ENCODE peak calls at places on chromosomes 6 and 20, in six cellular contexts. V is breast epithelium, B is brain microvascular endothelial cell, M is lower lobe of right lung, O is right cardiac atrium, U is H1. P is an unnamed sample.
A peak's percentile ranks its signal among the peaks of the same experiment; 100 is the strongest.

GRCh38 chr6:155528982-155529453 is 73.4 kb upstream of the NOX3 start:
- DNase-seq in U (no peak), V (no peak), O (no peak), M (no peak), B (peak; percentile 96), P (no peak)

GRCh38 chr6:42236680-42237473 is 19.2 kb upstream of the MRPS10 start:
- DNase-seq in O (no peak), B (no peak), U (no peak), V (no peak), M (no peak), P (no peak)

GRCh38 chr6:79227445-79227844 is 7.0 kb downstream of the HMGN3 start:
- DNase-seq in B (no peak), O (no peak), V (no peak), U (no peak), M (no peak), P (no peak)

GRCh38 chr6:6758915-6759654 is 170.6 kb downstream of the LY86 start:
- DNase-seq in M (no peak), B (peak; percentile 48), V (no peak), U (peak; percentile 74), O (peak; percentile 66), P (peak; percentile 12)

GRCh38 chr6:107977283-107977682 is 19.3 kb upstream of the SEC63 start:
- DNase-seq in M (no peak), B (peak; percentile 18), O (no peak), U (no peak), V (no peak), P (no peak)

GRCh38 chr6:90868256-90868655 is 281.4 kb upstream of the MAP3K7 start:
- DNase-seq in U (no peak), M (no peak), B (no peak), V (no peak), O (no peak), P (no peak)

GRCh38 chr6:149230729-149231434 is 86.6 kb upstream of the TAB2 start:
- DNase-seq in O (no peak), B (no peak), V (no peak), M (no peak), U (no peak), P (no peak)

GRCh38 chr6:105596284-105596755 is 193.4 kb upstream of the PREP start:
- DNase-seq in U (no peak), M (no peak), B (peak; percentile 83), O (no peak), V (no peak), P (no peak)

GRCh38 chr6:21064716-21065340 is 528.7 kb upstream of the SOX4 start:
- DNase-seq in V (no peak), B (no peak), U (no peak), M (no peak), O (no peak), P (no peak)

GRCh38 chr6:155212106-155212505 is 51.7 kb upstream of the CLDN20 start:
- DNase-seq in O (no peak), M (no peak), V (no peak), B (no peak), U (no peak), P (no peak)

GRCh38 chr20:5696011-5696559 is 54.1 kb upstream of the SHLD1 start:
- DNase-seq in U (no peak), M (no peak), B (peak; percentile 92), V (no peak), O (peak; percentile 67), P (no peak)

GRCh38 chr6:41176189-41176588 is 13.3 kb upstream of the TREM2 start:
- DNase-seq in B (no peak), V (no peak), M (no peak), O (no peak), U (no peak), P (no peak)

GRCh38 chr6:129608886-129609540 is 101.0 kb downstream of the ARHGAP18 start:
- DNase-seq in B (no peak), V (no peak), U (no peak), M (no peak), O (no peak), P (no peak)

GRCh38 chr20:21182832-21183563 is 57.1 kb downstream of the KIZ start:
- DNase-seq in M (no peak), V (no peak), B (peak; percentile 64), U (no peak), O (no peak), P (no peak)

GRCh38 chr6:119264854-119265397 is 84.6 kb downstream of the MAN1A1 start:
- DNase-seq in O (no peak), B (no peak), V (no peak), U (no peak), M (no peak), P (no peak)

GRCh38 chr6:24621626-24622360 is 24.2 kb downstream of the KIAA0319 start:
- DNase-seq in B (no peak), U (no peak), M (no peak), O (no peak), V (no peak), P (no peak)

GRCh38 chr20:57957397-57958049 is 247.7 kb upstream of the PMEPA1 start:
- DNase-seq in U (no peak), O (no peak), B (peak; percentile 34), V (no peak), M (no peak), P (no peak)

GRCh38 chr6:166651408-166651807 is 24.4 kb upstream of the RPS6KA2 start:
- DNase-seq in M (no peak), B (no peak), O (no peak), U (no peak), V (no peak), P (no peak)

GRCh38 chr6:144601221-144601620 is 316.1 kb downstream of the UTRN start:
- DNase-seq in B (no peak), V (no peak), M (no peak), O (no peak), U (no peak), P (no peak)

GRCh38 chr20:53819973-53820451 is 226.4 kb upstream of the ZNF217 start:
- DNase-seq in B (no peak), O (no peak), M (no peak), V (peak; percentile 39), U (no peak), P (no peak)

GRCh38 chr6:167565388-167565787 is 240.5 kb downstream of the TTLL2 start:
- DNase-seq in U (no peak), O (peak; percentile 17), B (no peak), V (no peak), M (no peak), P (no peak)

GRCh38 chr6:161272600-161273355 is 1.1 kb downstream of the AGPAT4 start:
- DNase-seq in O (no peak), M (no peak), B (peak; percentile 25), U (no peak), V (no peak), P (no peak)

DNA sequence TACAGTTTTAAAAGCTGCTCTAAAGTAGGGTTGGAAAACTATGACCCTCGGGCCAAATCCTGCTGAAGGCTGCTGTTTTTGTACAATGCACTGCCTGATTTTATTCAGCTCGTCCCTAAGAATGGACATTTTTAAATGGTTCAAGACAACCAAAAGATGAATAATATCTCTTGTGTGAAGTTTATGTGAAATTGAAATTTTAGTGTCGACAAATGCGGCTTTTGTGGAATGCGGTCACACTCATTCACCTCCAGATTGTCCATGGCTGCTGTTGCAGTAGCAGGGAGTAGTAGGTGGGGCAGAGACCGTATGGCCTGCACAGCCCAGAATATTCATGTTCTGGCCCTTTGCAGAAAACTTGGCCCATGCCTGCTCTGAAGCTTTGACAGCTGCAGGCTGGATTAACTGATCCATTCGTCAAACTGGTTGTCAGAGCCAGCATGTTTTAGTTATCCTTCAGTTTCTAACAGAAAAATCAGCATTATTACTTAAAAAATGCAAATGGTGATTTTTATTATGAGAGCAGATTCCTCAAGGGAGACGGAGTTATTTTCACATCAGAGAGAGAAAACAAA is 91.6 kb downstream of the PSMG4 start:
- DNase-seq in O (no peak), U (no peak), V (no peak), B (no peak), M (no peak), P (no peak)
- H3K4me3 ChIP-seq in O (no peak overlapping the region), U (no peak overlapping the region), V (no peak overlapping the region), B (no peak overlapping the region), M (no peak overlapping the region), P (no peak overlapping the region)

DNA sequence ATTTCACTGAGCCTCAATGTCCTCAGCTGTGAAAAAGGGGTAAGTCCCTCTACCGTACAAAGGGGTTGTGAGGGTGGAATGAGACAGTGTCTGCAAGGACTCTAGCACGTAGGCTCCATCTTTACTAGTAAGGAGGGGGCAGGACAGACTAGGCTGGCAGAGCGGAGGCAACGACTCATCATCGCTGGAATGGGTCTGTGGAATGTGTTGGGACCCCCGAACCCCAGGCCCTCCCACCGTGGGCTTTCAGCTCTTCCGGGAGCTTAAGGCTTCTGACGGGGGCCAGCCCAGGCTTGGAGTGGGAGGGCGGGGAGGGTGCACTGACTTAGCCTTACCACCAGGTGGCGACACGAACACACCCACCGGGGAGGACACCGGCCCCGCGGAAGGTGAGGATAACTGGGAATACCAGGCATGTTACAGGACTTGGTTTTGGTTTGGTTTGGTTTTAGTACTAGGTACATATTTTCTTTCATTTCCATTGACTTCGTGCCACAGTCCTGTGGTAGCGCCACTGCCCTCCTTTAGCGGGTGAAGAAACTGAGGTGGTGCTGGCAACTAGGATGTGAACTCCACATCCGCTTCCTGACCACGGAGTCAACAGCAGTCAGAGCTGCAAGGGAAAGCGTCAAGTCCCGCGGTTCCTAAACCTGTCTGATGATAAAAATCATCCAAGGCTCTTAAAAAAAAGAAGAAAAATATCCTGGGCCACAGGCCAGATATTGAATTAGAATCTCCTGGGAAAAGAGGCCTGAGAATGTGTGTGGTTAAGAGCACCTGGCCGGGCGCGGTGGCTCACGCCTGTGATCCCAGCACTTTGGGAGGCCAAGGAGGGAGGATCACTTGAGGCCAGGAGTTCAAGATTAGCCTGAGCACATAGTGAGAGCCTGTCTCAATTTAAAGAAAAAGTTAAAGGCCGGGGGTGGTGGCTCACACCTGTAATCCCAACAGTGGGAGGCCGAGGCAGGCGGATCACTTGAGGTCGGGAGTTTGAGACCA is 10.3 kb upstream of the TULP1 start:
- DNase-seq in U (peak; percentile 91), B (peak; percentile 48), O (peak; percentile 89), M (peak; percentile 84), V (peak; percentile 59), P (peak; percentile 93)
- H3K4me3 ChIP-seq in U (no peak overlapping the region), B (peak overlapping the region; percentile 35), O (no peak overlapping the region), M (peak overlapping the region; percentile 39), V (peak overlapping the region; percentile 7), P (peak overlapping the region; percentile 52)

GRCh38 chr6:75126518-75126917 is 79.3 kb downstream of the COL12A1 start:
- DNase-seq in U (no peak), O (no peak), B (no peak), M (no peak), V (no peak), P (no peak)
- H3K4me3 ChIP-seq in U (no peak overlapping the region), O (no peak overlapping the region), B (no peak overlapping the region), M (no peak overlapping the region), V (no peak overlapping the region), P (no peak overlapping the region)

DNA sequence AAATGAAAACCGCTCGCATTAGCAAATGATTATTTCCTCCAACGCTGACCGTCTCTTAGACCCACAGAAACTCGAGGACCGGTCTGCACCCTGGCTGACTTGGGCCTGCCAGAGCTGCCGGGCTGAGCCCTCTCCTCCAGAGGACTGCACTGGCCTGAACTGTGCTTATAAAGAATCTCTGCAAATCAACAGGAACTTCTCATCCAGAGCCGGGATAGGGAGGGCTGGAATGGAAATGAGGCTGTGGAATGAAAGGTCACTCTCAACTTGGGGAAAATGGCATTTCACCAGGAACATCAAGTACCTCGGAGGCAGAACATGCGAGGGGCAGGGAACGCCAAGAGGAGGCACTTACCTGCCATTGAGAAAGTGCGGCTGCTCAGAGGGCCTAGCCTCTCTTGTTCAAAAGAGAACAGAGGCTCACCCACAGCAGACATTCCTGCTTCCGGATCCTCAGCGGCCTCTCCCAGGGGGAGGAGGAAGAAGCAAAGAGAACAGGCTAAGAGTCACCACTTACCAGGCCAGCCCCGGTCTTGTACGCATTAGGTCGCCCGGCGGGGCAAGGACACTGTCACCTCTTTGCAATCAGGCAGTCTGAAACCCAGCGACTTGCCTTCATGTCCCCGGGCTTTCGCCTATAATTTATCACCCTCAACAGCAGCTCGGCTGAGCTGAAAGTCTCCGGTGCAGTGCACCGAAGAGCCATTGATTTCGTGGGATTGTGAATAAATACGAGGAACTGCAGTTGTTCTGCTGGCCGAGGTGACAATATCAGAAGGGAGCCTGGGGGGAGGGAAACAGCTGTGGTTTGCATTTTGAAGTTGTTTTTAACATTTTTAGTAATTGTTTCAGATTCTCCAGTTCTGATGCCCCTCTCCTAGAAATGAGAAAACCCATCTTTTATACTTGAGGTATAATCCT is 37.6 kb downstream of the ZMYND8 start:
- DNase-seq in O (peak; percentile 89), U (peak; percentile 77), V (peak; percentile 88), M (peak; percentile 92), B (peak; percentile 55), P (no peak)
- H3K4me3 ChIP-seq in O (peak overlapping the region; percentile 7), U (peak overlapping the region; percentile 37), V (peak overlapping the region; percentile 19), M (peak overlapping the region; percentile 33), B (peak overlapping the region; percentile 12), P (no peak overlapping the region)